ENCODE peak calls at places on chromosome 6, in eight cellular contexts. H is LoVo; X is HEK293T; B is lung; K is A172; J is left ventricle myocardium inferior; A is activated CD4-positive, CD25-positive, alpha-beta regulatory T cell; Z is mucosa of gallbladder. V is an unnamed sample.

GRCh38 chr6:109743739-109744138 is 52.6 kb downstream of the FIG4 start:
- DNase-seq in H (no peak), X (no peak), B (no peak), K (peak), J (no peak), A (no peak), Z (no peak), V (peak)

GRCh38 chr6:16136086-16136485 is 7.2 kb downstream of the MYLIP start:
- DNase-seq in H (no peak), X (no peak), B (no peak), K (no peak), J (no peak), A (no peak), Z (no peak), V (no peak)

GRCh38 chr6:105803439-105803838 is 282.7 kb upstream of the PRDM1 start:
- DNase-seq in H (no peak), X (no peak), B (no peak), K (no peak), J (no peak), A (no peak), Z (no peak), V (no peak)

GRCh38 chr6:56259682-56260081 is 12.3 kb upstream of the COL21A1 start:
- DNase-seq in H (no peak), X (no peak), B (no peak), K (no peak), J (no peak), A (no peak), Z (no peak), V (peak)

GRCh38 chr6:82841309-82841708 is 224.3 kb downstream of the UBE3D start:
- DNase-seq in H (no peak), X (no peak), B (no peak), K (no peak), J (no peak), A (no peak), Z (no peak), V (no peak)

GRCh38 chr6:143149771-143150170 is 89.1 kb downstream of the AIG1 start:
- DNase-seq in H (no peak), X (no peak), B (no peak), K (no peak), J (no peak), A (no peak), Z (no peak), V (peak)

GRCh38 chr6:116352515-116353471 is 18.0 kb upstream of the DSE start:
- DNase-seq in H (no peak), X (no peak), B (no peak), K (no peak), J (no peak), A (no peak), Z (no peak), V (peak)

GRCh38 chr6:170271771-170272314 is 19.0 kb downstream of the DLL1 start:
- DNase-seq in H (no peak), X (no peak), B (no peak), K (no peak), J (no peak), A (peak), Z (peak), V (no peak)

GRCh38 chr6:135497412-135498177 is at the start of gene AHI1:
- DNase-seq in H (peak), X (peak), B (peak), K (peak), J (peak), A (peak), Z (peak), V (peak)

GRCh38 chr6:155765275-155766194 is 309.9 kb upstream of the NOX3 start:
- DNase-seq in H (no peak), X (no peak), B (no peak), K (peak), J (no peak), A (no peak), Z (no peak), V (peak)

GRCh38 chr6:142907544-142907943 is 37.4 kb downstream of the HIVEP2 start:
- DNase-seq in H (no peak), X (no peak), B (no peak), K (no peak), J (no peak), A (no peak), Z (no peak), V (no peak)

GRCh38 chr6:7246401-7247178 is 66.4 kb downstream of the SSR1 start:
- DNase-seq in H (no peak), X (no peak), B (no peak), K (no peak), J (peak), A (no peak), Z (no peak), V (no peak)

GRCh38 chr6:135423649-135424128 is 73.9 kb downstream of the AHI1 start:
- DNase-seq in H (peak), X (peak), B (no peak), K (peak), J (no peak), A (no peak), Z (no peak), V (peak)

GRCh38 chr6:169420912-169421543 is 167.4 kb upstream of the THBS2 start:
- DNase-seq in H (peak), X (peak), B (no peak), K (no peak), J (no peak), A (no peak), Z (no peak), V (no peak)

GRCh38 chr6:72414648-72415047 is 207.2 kb upstream of the KCNQ5 start:
- DNase-seq in H (no peak), X (no peak), B (no peak), K (no peak), J (no peak), A (no peak), Z (no peak), V (no peak)

GRCh38 chr6:14121936-14122344 is 4.4 kb downstream of the CD83 start:
- DNase-seq in H (no peak), X (no peak), B (no peak), K (no peak), J (no peak), A (no peak), Z (peak), V (no peak)

GRCh38 chr6:153944197-153944596 is 94.8 kb upstream of the OPRM1 start:
- DNase-seq in H (no peak), X (no peak), B (no peak), K (no peak), J (no peak), A (no peak), Z (no peak), V (no peak)

GRCh38 chr6:36241728-36242127 is 28.1 kb upstream of the PNPLA1 start:
- DNase-seq in H (no peak), X (no peak), B (no peak), K (no peak), J (no peak), A (no peak), Z (no peak), V (no peak)

GRCh38 chr6:75206338-75207210 is 721 bp upstream of the COL12A1 start:
- DNase-seq in H (no peak), X (no peak), B (no peak), K (no peak), J (no peak), A (no peak), Z (no peak), V (no peak)

GRCh38 chr6:160679402-160679769 is 15.3 kb upstream of the LPA start:
- DNase-seq in H (no peak), X (no peak), B (no peak), K (no peak), J (no peak), A (no peak), Z (no peak), V (no peak)

GRCh38 chr6:44399991-44400390 is 12.5 kb downstream of the CDC5L start:
- DNase-seq in H (no peak), X (no peak), B (no peak), K (no peak), J (no peak), A (no peak), Z (no peak), V (no peak)

GRCh38 chr6:111938710-111939109 is 65.5 kb upstream of the FYN start:
- DNase-seq in H (peak), X (no peak), B (no peak), K (peak), J (no peak), A (no peak), Z (no peak), V (peak)

GRCh38 chr6:36068012-36068392 is 40.4 kb downstream of the MAPK14 start:
- DNase-seq in H (no peak), X (no peak), B (no peak), K (no peak), J (no peak), A (no peak), Z (no peak), V (no peak)

GRCh38 chr6:52293067-52293466 is 8.5 kb upstream of the MCM3 start:
- DNase-seq in H (no peak), X (no peak), B (no peak), K (no peak), J (no peak), A (no peak), Z (no peak), V (no peak)

GRCh38 chr6:5384276-5384675 is 123.0 kb downstream of the FARS2 start:
- DNase-seq in H (no peak), X (no peak), B (no peak), K (no peak), J (no peak), A (no peak), Z (no peak), V (no peak)

GRCh38 chr6:40295251-40295949 is 291.8 kb downstream of the LRFN2 start:
- DNase-seq in H (no peak), X (no peak), B (no peak), K (no peak), J (no peak), A (no peak), Z (no peak), V (peak)

GRCh38 chr6:168099201-168100010 is 20.4 kb upstream of the FRMD1 start:
- DNase-seq in H (no peak), X (no peak), B (no peak), K (no peak), J (no peak), A (no peak), Z (no peak), V (no peak)

GRCh38 chr6:2221724-2222274 is 23.6 kb downstream of the GMDS start:
- DNase-seq in H (no peak), X (no peak), B (no peak), K (no peak), J (no peak), A (no peak), Z (no peak), V (no peak)

GRCh38 chr6:6688283-6688682 is 99.8 kb downstream of the LY86 start:
- DNase-seq in H (no peak), X (no peak), B (no peak), K (no peak), J (no peak), A (no peak), Z (no peak), V (no peak)

GRCh38 chr6:18446771-18447170 is 59.6 kb downstream of the RNF144B start:
- DNase-seq in H (no peak), X (no peak), B (no peak), K (no peak), J (no peak), A (no peak), Z (no peak), V (no peak)

GRCh38 chr6:101312652-101313051 is 80.9 kb upstream of the GRIK2 start:
- DNase-seq in H (no peak), X (no peak), B (no peak), K (no peak), J (no peak), A (no peak), Z (no peak), V (no peak)

GRCh38 chr6:168671028-168671862 is 230.3 kb downstream of the SMOC2 start:
- DNase-seq in H (no peak), X (no peak), B (no peak), K (no peak), J (no peak), A (no peak), Z (no peak), V (no peak)

GRCh38 chr6:52423971-52424381 is 3.8 kb downstream of the EFHC1 start:
- DNase-seq in H (peak), X (no peak), B (no peak), K (peak), J (no peak), A (no peak), Z (no peak), V (peak)

GRCh38 chr6:20400476-20401402 is 940 bp upstream of the E2F3 start:
- DNase-seq in H (peak), X (peak), B (peak), K (peak), J (peak), A (no peak), Z (peak), V (peak)

GRCh38 chr6:33958208-33958862 is 154.5 kb upstream of the MLN start:
- DNase-seq in H (no peak), X (no peak), B (no peak), K (no peak), J (no peak), A (no peak), Z (no peak), V (no peak)

GRCh38 chr6:124490123-124490522 is 472.1 kb upstream of the RNF217 start:
- DNase-seq in H (no peak), X (no peak), B (no peak), K (peak), J (no peak), A (no peak), Z (no peak), V (no peak)

GRCh38 chr6:22045261-22045912 is 251.4 kb downstream of the PRL start:
- DNase-seq in H (no peak), X (no peak), B (no peak), K (no peak), J (no peak), A (no peak), Z (no peak), V (no peak)

GRCh38 chr6:149962461-149963211 is 1.1 kb upstream of the ULBP1 start:
- DNase-seq in H (no peak), X (no peak), B (no peak), K (no peak), J (no peak), A (no peak), Z (no peak), V (no peak)

V was measured in EL.